ENCODE peak calls at places on chromosome 12, in nine cellular contexts. O, M, Y, J, S, Q, H, D and N are unnamed samples.

GRCh38 chr12:89179983-89180382 is 172.3 kb downstream of the DUSP6 start:
- DNase-seq in D (no peak), S (peak), O (peak), J (peak), M (peak), H (peak), Y (no peak), Q (peak), N (no peak)

GRCh38 chr12:1329784-1330474 is 264.5 kb downstream of the FBXL14 start:
- DNase-seq in D (no peak), S (no peak), O (no peak), M (no peak), J (no peak), Y (no peak), H (no peak), Q (no peak), N (no peak)

GRCh38 chr12:94792690-94793089 is 142.3 kb upstream of the TMCC3 start:
- DNase-seq in D (peak), M (no peak), S (no peak), J (no peak), Q (peak), Y (no peak), O (peak), H (no peak), N (peak)

GRCh38 chr12:26857465-26858176 is 24.6 kb upstream of the ITPR2 start:
- DNase-seq in J (peak), Q (no peak), Y (no peak), O (no peak), D (no peak), H (no peak), S (no peak), M (no peak), N (no peak)

GRCh38 chr12:90690120-90690519 is 264.9 kb downstream of the CCER1 start:
- DNase-seq in O (no peak), Y (no peak), Q (no peak), S (no peak), D (no peak), H (no peak), M (no peak), J (no peak), N (no peak)

GRCh38 chr12:49084438-49084837 is 10.2 kb downstream of the DHH start:
- DNase-seq in H (no peak), O (no peak), Q (no peak), M (no peak), J (no peak), S (no peak), D (no peak), Y (no peak), N (no peak)

GRCh38 chr12:50101663-50102062 is 2.1 kb upstream of the GPD1 start:
- DNase-seq in D (no peak), Y (no peak), M (no peak), Q (peak), H (no peak), J (peak), O (peak), S (peak), N (no peak)

GRCh38 chr12:99131761-99132199 is 486.7 kb downstream of the APAF1 start:
- DNase-seq in O (peak), M (no peak), J (peak), Q (no peak), H (no peak), S (no peak), Y (peak), D (peak), N (no peak)

GRCh38 chr12:49288412-49288853 is 6.5 kb upstream of the PRPH start:
- DNase-seq in H (no peak), Y (peak), Q (peak), M (peak), J (peak), O (peak), D (no peak), S (peak), N (peak)

GRCh38 chr12:111505601-111506036 is 93.5 kb downstream of the ATXN2 start:
- DNase-seq in H (no peak), D (no peak), O (no peak), S (no peak), Y (no peak), M (no peak), Q (no peak), J (no peak), N (no peak)

GRCh38 chr12:118377005-118377890 is 893 bp downstream of the SUDS3 start:
- DNase-seq in O (no peak), M (no peak), Q (no peak), H (no peak), Y (peak), D (no peak), J (no peak), S (no peak), N (no peak)

GRCh38 chr12:102957339-102958050 is at the start of gene ASCL1:
- DNase-seq in D (no peak), S (peak), Q (peak), M (peak), H (no peak), Y (peak), O (no peak), J (peak), N (peak)

GRCh38 chr12:12899530-12900380 is 8.4 kb downstream of the GPRC5A start:
- DNase-seq in Q (peak), Y (peak), H (peak), O (peak), S (peak), M (no peak), J (peak), D (no peak), N (no peak)

GRCh38 chr12:78898416-78898815 is 33.8 kb downstream of the SYT1 start:
- DNase-seq in Y (no peak), O (peak), D (peak), Q (no peak), M (no peak), J (peak), S (no peak), H (no peak), N (peak)

GRCh38 chr12:121812320-121812871 is 8.6 kb downstream of the SETD1B start:
- DNase-seq in S (peak), J (peak), H (no peak), Y (peak), D (peak), O (peak), M (peak), Q (peak), N (peak)

GRCh38 chr12:1760566-1761382 is 59.6 kb upstream of the LRTM2 start:
- DNase-seq in J (no peak), M (peak), D (no peak), O (peak), Q (peak), H (no peak), S (peak), Y (no peak), N (peak)

GRCh38 chr12:31390991-31391390 is 65.0 kb upstream of the SINHCAF start:
- DNase-seq in M (no peak), D (no peak), O (no peak), Y (no peak), Q (no peak), H (no peak), S (no peak), J (no peak), N (no peak)

GRCh38 chr12:47821346-47821706 is 1.6 kb upstream of the HDAC7 start:
- DNase-seq in O (no peak), Q (no peak), D (no peak), Y (no peak), S (no peak), H (no peak), M (no peak), J (no peak), N (no peak)

GRCh38 chr12:94263011-94263786 is 114.8 kb downstream of the PLXNC1 start:
- DNase-seq in S (no peak), D (no peak), J (no peak), H (no peak), Y (peak), O (no peak), Q (no peak), M (no peak), N (no peak)

DNA sequence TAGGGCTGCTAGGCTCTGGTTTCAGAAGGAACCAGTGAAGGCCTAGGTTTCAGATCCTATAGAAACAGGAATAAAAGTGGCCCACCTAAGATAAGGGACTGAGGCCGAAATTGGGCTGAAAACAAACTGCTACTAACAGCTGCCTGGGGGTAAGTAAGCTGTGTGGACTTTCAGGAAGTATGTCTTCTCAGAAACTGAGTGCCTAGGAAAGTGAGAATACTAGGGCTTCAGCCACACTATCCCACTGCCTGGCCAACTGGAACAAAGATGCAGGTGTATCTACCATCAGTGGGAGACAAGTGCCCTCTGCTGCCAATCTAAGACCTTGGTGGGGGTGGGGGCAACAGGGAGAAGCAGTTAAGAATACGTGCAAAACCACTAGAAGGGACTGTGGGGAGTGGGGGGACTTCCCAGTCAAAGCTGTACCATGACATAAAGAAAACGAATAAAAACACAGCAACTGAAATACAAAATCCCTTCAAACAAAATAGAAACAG is 82.5 kb downstream of the MED13L start:
- DNase-seq in J (no peak), S (no peak), O (no peak), Q (no peak), M (no peak), D (no peak), H (no peak), Y (peak), N (no peak)
- TF ChIP-seq CTCF in J (no peak), S (no peak), O (no peak), Q (no peak), M (no peak), D (no peak), H (no peak), Y (no peak), N (no peak)

DNA sequence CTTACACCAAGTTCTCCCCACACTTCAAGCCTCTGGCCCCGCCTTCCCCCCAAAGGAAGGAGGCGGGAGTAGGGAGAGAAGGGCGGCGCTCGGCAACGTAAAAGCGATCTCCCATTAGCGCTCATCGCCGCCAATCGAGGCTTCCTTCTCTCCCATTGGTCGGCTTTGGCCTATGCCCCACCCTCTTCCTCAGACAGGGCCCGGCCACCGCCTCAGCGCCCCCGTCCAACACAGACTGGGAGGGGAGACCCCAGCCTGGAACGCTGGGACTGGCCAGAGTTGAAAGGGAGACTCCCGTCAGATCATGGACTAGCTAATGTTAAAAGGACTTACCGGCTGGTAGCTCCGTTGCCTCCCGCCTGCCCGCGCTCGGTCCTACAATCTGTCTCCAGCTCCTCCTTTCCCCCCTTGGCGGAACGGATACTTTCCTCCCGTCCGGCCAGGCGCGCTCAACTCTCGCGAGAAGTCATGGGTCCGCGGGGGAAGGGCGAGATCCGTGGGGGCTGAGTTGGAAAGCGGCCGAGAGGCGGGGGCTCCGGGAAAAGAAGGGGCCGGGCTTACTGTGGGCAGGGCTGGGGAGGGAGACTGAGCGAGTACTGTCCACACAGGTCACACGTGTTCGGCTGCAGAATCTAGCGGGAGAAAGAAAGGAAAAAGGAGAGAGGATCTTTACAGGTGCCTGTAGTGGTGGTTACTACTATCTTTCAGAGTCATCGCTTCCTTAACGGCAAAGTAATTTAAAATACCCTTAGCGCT is at the start of gene ATF7:
- DNase-seq in O (peak), S (peak), H (peak), M (peak), D (peak), J (peak), Y (peak), Q (peak), N (peak)
- TF ChIP-seq CTCF in O (no peak), S (no peak), H (no peak), M (no peak), D (peak), J (no peak), Y (no peak), Q (no peak), N (peak)

GRCh38 chr12:85156569-85156968 is 120.4 kb downstream of the LRRIQ1 start:
- DNase-seq in S (no peak), M (no peak), H (no peak), J (peak), Q (no peak), D (no peak), O (no peak), Y (no peak), N (no peak)
- TF ChIP-seq CTCF in S (no peak), M (no peak), H (no peak), J (peak), Q (no peak), D (no peak), O (no peak), Y (no peak), N (no peak)

GRCh38 chr12:56315256-56315625 is 547 bp downstream of the CNPY2 start:
- DNase-seq in O (peak), Y (no peak), D (no peak), J (peak), H (no peak), Q (no peak), M (no peak), S (no peak), N (no peak)

GRCh38 chr12:56315626-56316473 is at the start of gene CNPY2:
- DNase-seq in D (peak), J (peak), H (peak), Q (peak), Y (peak), O (peak), S (peak), M (peak), N (peak)

GRCh38 chr12:56321027-56321426 is 5.2 kb upstream of the CNPY2 start:
- DNase-seq in H (no peak), D (no peak), Y (no peak), J (no peak), Q (peak), O (no peak), S (peak), M (no peak), N (no peak)

DNA sequence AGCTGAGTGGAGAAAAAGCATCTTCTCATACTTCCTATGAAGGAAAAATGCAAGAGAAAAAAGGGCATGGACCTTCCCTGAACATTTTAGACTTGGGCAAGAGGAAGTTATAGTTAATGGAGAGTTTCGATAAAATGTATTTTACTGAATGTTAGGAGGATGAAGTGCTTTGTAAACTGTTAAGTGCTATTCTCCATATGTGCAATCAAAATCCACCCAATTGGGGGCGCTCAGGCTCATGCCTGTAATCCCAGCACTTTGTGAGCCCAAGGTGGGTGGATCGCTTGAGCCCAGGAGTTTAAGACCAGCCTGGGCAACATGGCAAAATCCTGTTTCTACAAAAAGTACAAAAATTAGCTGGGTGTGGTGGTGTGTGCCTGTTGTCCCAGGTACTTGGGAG is 1.9 kb upstream of the CNPY2 start:
- DNase-seq in M (no peak), Y (no peak), Q (no peak), S (no peak), O (no peak), J (no peak), D (no peak), H (no peak), N (no peak)
- TF ChIP-seq CTCF in M (no peak), Y (no peak), Q (no peak), S (no peak), O (no peak), J (peak), D (no peak), H (no peak), N (no peak)